ENCODE peak calls at places on chromosomes 7 and 10, in six cellular contexts. L, H, M, T, X and O are unnamed samples. For H3K79me2, the result is how much of the 10 kb centered on the place peaks cover.

GRCh38 chr10:113893570-113893969 is 39.1 kb downstream of the NHLRC2 start:
- DNase-seq in L (no peak), H (no peak), M (no peak), T (no peak), X (no peak), O (no peak)

GRCh38 chr7:155251831-155252230 is 45.8 kb upstream of the INSIG1 start:
- DNase-seq in L (no peak), H (no peak), M (no peak), T (no peak), X (no peak), O (no peak)

GRCh38 chr7:95047291-95047690 is 139.9 kb downstream of the PPP1R9A start:
- DNase-seq in L (no peak), H (no peak), M (no peak), T (no peak), X (no peak), O (no peak)

GRCh38 chr7:154252046-154252445 is 199.8 kb downstream of the DPP6 start:
- DNase-seq in L (no peak), H (no peak), M (no peak), T (no peak), X (no peak), O (no peak)

GRCh38 chr7:111869266-111869665 is 307.0 kb upstream of the IMMP2L start:
- DNase-seq in L (no peak), H (no peak), M (no peak), T (no peak), X (no peak), O (no peak)

GRCh38 chr7:150471886-150472285 is 21.5 kb downstream of the GIMAP8 start:
- DNase-seq in L (no peak), H (no peak), M (no peak), T (no peak), X (no peak), O (no peak)

GRCh38 chr7:98133181-98133580 is 26.5 kb downstream of the LMTK2 start:
- DNase-seq in L (no peak), H (peak), M (peak), T (no peak), X (peak), O (no peak)

GRCh38 chr7:151755131-151755787 is 121.7 kb downstream of the PRKAG2 start:
- DNase-seq in L (peak), H (no peak), M (no peak), T (no peak), X (no peak), O (no peak)

GRCh38 chr7:22990588-22990949 is 23.4 kb downstream of the HYCC1 start:
- DNase-seq in L (peak), H (no peak), M (peak), T (no peak), X (no peak), O (no peak)

GRCh38 chr7:84714765-84715164 is 472.1 kb downstream of the SEMA3D start:
- DNase-seq in L (no peak), H (no peak), M (no peak), T (peak), X (no peak), O (no peak)
- TF ChIP-seq EZH2 in L (no peak), H (no peak), M (no peak), T (no peak), X (no peak), O (no peak)

GRCh38 chr10:670990-671389 is 18.5 kb downstream of the DIP2C start:
- DNase-seq in L (no peak), H (no peak), M (no peak), T (no peak), X (no peak), O (no peak)
- H3K79me2 ChIP-seq in L (half or more), H (under half), M (under half), T (half or more), X (under half), O (half or more)

GRCh38 chr10:99526861-99527504 is 5.8 kb upstream of the NKX2-3 start:
- DNase-seq in L (no peak), H (no peak), M (no peak), T (peak), X (no peak), O (no peak)
- TF ChIP-seq EZH2 in L (peak), H (no peak), M (no peak), T (no peak), X (no peak), O (no peak)

DNA sequence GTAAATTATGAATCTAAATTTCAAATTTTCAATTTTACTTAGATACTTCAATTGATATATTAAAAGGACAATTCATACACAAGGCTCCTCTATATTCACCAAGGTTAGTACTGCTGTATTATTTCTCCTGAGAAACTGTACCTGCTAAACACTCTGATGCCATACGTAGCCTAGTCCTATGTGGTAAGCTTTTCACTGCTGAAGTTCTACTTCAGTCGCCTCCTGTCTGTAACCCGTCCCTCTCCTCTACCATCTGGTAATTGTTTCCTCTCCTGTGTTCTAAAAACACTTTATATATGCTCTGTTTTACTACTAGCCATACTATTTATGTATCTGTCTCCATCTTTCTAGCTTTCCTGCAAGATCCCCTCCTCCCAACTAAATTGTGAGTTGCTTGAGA is 20.2 kb downstream of the PDZD8 start:
- DNase-seq in L (no peak), H (no peak), M (no peak), T (no peak), X (no peak), O (no peak)
- H3K79me2 ChIP-seq in L (half or more), H (half or more), M (half or more), T (half or more), X (half or more), O (half or more)

DNA sequence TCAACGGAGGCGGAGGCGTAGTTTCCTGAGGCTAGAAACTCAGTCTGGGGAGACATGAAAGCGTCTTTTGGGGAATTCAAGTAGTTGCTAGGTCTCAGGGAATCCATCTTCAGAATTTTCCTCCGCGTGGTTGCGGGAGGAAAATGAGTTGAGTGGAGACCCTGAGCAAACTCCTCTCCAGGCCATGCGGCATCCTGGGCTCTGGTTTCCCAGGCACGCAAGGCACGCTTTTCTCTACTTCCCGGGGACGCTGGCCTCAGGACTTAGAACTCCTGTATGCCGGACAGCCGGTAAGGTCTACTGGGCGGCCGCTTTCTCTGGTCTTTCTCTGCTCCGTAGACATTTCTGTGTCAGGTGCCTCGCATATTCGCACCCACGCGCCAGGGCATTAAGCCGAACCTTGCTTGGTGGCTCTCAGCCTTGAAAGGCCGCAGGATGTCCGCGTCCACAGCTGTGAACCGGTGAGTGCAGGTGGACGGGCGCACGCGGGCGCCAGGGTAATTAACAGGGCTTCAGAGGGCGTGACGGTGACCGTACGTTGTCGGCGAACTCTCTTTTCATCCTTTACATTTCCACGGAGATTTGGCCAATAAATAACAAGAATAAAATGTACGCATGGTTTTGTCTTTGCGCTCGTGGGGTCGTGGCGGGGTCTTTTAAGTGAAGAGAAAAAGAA is 1.0 kb upstream of the RBM20 start:
- DNase-seq in L (no peak), H (no peak), M (no peak), T (peak), X (no peak), O (peak)
- TF ChIP-seq EZH2 in L (peak), H (no peak), M (no peak), T (peak), X (no peak), O (no peak)